ENCODE peak calls at places on chromosome 2, in four cellular contexts. D is heart left ventricle, Y is tibial artery, N is ovary. I is an unnamed sample.
A peak's percentile ranks its signal among the peaks of the same experiment; 100 is the strongest.

GRCh38 chr2:12120281-12121150 is 374.1 kb downstream of the LPIN1 start:
- DNase-seq in Y (no peak), D (no peak), N (no peak), I (no peak)

GRCh38 chr2:232574674-232575403 is 24.4 kb downstream of the EIF4E2 start:
- DNase-seq in Y (no peak), D (no peak), N (no peak), I (no peak)

GRCh38 chr2:102540882-102541281 is 67.9 kb downstream of the SLC9A4 start:
- DNase-seq in D (peak; percentile 23), N (no peak), Y (no peak), I (no peak)

GRCh38 chr2:240789501-240790369 is 30.3 kb downstream of the KIF1A start:
- DNase-seq in D (no peak), N (peak; percentile 30), Y (no peak), I (peak; percentile 9)

GRCh38 chr2:212013656-212014055 is 524.9 kb downstream of the ERBB4 start:
- DNase-seq in N (no peak), Y (no peak), D (no peak), I (no peak)

GRCh38 chr2:68971591-68972231 is 2.7 kb upstream of the GKN1 start:
- DNase-seq in Y (no peak), D (no peak), N (no peak), I (no peak)

GRCh38 chr2:119179951-119180350 is 21.4 kb upstream of the C1QL2 start:
- DNase-seq in D (no peak), Y (no peak), N (no peak), I (no peak)

GRCh38 chr2:9640403-9641104 is 9.8 kb upstream of the YWHAQ start:
- DNase-seq in Y (no peak), D (no peak), N (no peak), I (no peak)

GRCh38 chr2:20642026-20642971 is 8.6 kb downstream of the HS1BP3 start:
- DNase-seq in D (peak; percentile 76), N (peak; percentile 89), Y (peak; percentile 91), I (peak; percentile 90)

GRCh38 chr2:19711470-19712372 is 190.1 kb downstream of the TTC32 start:
- DNase-seq in D (peak; percentile 53), Y (no peak), N (no peak), I (no peak)

GRCh38 chr2:127107622-127107999 is 657 bp upstream of the BIN1 start:
- DNase-seq in Y (no peak), D (no peak), N (peak; percentile 35), I (no peak)

GRCh38 chr2:221501210-221501882 is 70.8 kb downstream of the EPHA4 start:
- DNase-seq in N (no peak), D (no peak), Y (no peak), I (no peak)

GRCh38 chr2:103174711-103175110 is 412.9 kb downstream of the TMEM182 start:
- DNase-seq in Y (no peak), N (no peak), D (no peak), I (no peak)

GRCh38 chr2:215396595-215397313 is 39.1 kb downstream of the FN1 start:
- DNase-seq in N (no peak), D (no peak), Y (no peak), I (no peak)

GRCh38 chr2:207143474-207144190 is 22.1 kb downstream of the KLF7 start:
- DNase-seq in D (peak; percentile 78), Y (peak; percentile 92), N (peak; percentile 88), I (peak; percentile 61)
- H3K4me1 ChIP-seq in D (peaks cover 33% of the 10 kb centered on the region), Y (no peaks in the 10 kb centered on the region), N (peaks cover 23% of the 10 kb centered on the region), I (peaks cover 67% of the 10 kb centered on the region)

GRCh38 chr2:219445220-219445631 is 10.6 kb downstream of the SPEG start:
- DNase-seq in N (no peak), Y (peak; percentile 69), D (no peak), I (no peak)
- H3K27me3 ChIP-seq in N (no peaks in the 10 kb centered on the region), Y (no peaks in the 10 kb centered on the region), D (peaks cover 6% of the 10 kb centered on the region), I (no peaks in the 10 kb centered on the region)

GRCh38 chr2:120203341-120204021 is 19.7 kb downstream of the TMEM185B start:
- DNase-seq in D (no peak), N (no peak), Y (no peak), I (no peak)
- TF ChIP-seq CTCF in D (no peak), N (no peak), Y (no peak), I (no peak)

GRCh38 chr2:138779451-138780440 is at the start of gene NXPH2:
- DNase-seq in Y (no peak), D (no peak), N (peak; percentile 45), I (peak; percentile 42)
- H3K4me1 ChIP-seq in Y (no peaks in the 10 kb centered on the region), D (no peaks in the 10 kb centered on the region), N (no peaks in the 10 kb centered on the region), I (no peaks in the 10 kb centered on the region)

GRCh38 chr2:120709608-120710041 is 26.0 kb upstream of the GLI2 start:
- DNase-seq in D (no peak), N (no peak), Y (no peak), I (no peak)
- H3K27me3 ChIP-seq in D (no peaks in the 10 kb centered on the region), N (no peaks in the 10 kb centered on the region), Y (no peaks in the 10 kb centered on the region), I (no peaks in the 10 kb centered on the region)

I was measured in BE2C.